ENCODE peak calls at places on chromosomes 16 and 17, in seven cellular contexts. Z, T, O, H, R, E and G are unnamed samples.
A peak's percentile ranks its signal among the peaks of the same experiment; 100 is the strongest.

GRCh38 chr17:54932711-54933110 is 32.1 kb downstream of the TOM1L1 start:
- DNase-seq in Z (no peak), T (no peak), O (no peak), H (no peak), R (no peak), E (peak; percentile 45), G (no peak)

GRCh38 chr16:88940196-88941050 is 36.6 kb downstream of the CBFA2T3 start:
- DNase-seq in Z (peak; percentile 35), T (no peak), O (no peak), H (peak; percentile 83), R (peak; percentile 33), E (no peak), G (no peak)

GRCh38 chr17:12097326-12097725 is 76.6 kb downstream of the MAP2K4 start:
- DNase-seq in Z (no peak), T (no peak), O (no peak), H (no peak), R (no peak), E (no peak), G (no peak)

GRCh38 chr17:51666971-51667721 is 406.8 kb downstream of the UTP18 start:
- DNase-seq in Z (no peak), T (no peak), O (no peak), H (no peak), R (no peak), E (no peak), G (no peak)

GRCh38 chr16:72856797-72857196 is 191.1 kb downstream of the ZFHX3 start:
- DNase-seq in Z (peak; percentile 30), T (no peak), O (no peak), H (no peak), R (no peak), E (no peak), G (no peak)

GRCh38 chr17:14359251-14359939 is 58.5 kb downstream of the HS3ST3B1 start:
- DNase-seq in Z (no peak), T (no peak), O (no peak), H (no peak), R (no peak), E (no peak), G (no peak)

GRCh38 chr17:39747745-39748144 is 10.0 kb downstream of the GRB7 start:
- DNase-seq in Z (no peak), T (no peak), O (no peak), H (no peak), R (no peak), E (no peak), G (no peak)

GRCh38 chr16:88941051-88941932 is 35.7 kb downstream of the CBFA2T3 start:
- DNase-seq in Z (no peak), T (no peak), O (no peak), H (peak; percentile 87), R (peak; percentile 19), E (no peak), G (no peak)

GRCh38 chr17:32929588-32929987 is 1.6 kb downstream of the TMEM98 start:
- DNase-seq in Z (no peak), T (no peak), O (no peak), H (no peak), R (no peak), E (no peak), G (no peak)

GRCh38 chr17:34068506-34069035 is 186.5 kb upstream of the CCL2 start:
- DNase-seq in Z (no peak), T (no peak), O (no peak), H (no peak), R (no peak), E (no peak), G (no peak)

GRCh38 chr16:68361485-68361884 is 50.7 kb downstream of the PRMT7 start:
- DNase-seq in Z (no peak), T (no peak), O (no peak), H (no peak), R (peak; percentile 75), E (no peak), G (no peak)

GRCh38 chr17:44309472-44309871 is 1.1 kb downstream of the RUNDC3A start:
- DNase-seq in Z (no peak), T (no peak), O (no peak), H (no peak), R (no peak), E (no peak), G (no peak)

GRCh38 chr16:11105038-11105903 is 150.7 kb downstream of the SOCS1 start:
- DNase-seq in Z (peak; percentile 6), T (peak; percentile 79), O (no peak), H (no peak), R (peak; percentile 76), E (peak; percentile 97), G (peak; percentile 9)

GRCh38 chr17:2064980-2065785 is 10.3 kb downstream of the HIC1 start:
- DNase-seq in Z (peak; percentile 59), T (no peak), O (no peak), H (no peak), R (no peak), E (no peak), G (no peak)

GRCh38 chr17:64420143-64420670 is 28.7 kb upstream of the MILR1 start:
- DNase-seq in Z (peak; percentile 85), T (no peak), O (no peak), H (no peak), R (no peak), E (peak; percentile 90), G (peak; percentile 46)

GRCh38 chr17:1484586-1485310 is 7.7 kb downstream of the MYO1C start:
- DNase-seq in Z (peak; percentile 75), T (peak; percentile 75), O (no peak), H (peak; percentile 80), R (no peak), E (peak; percentile 43), G (no peak)

GRCh38 chr17:4585203-4585939 is 1.0 kb downstream of the SMTNL2 start:
- DNase-seq in Z (no peak), T (no peak), O (no peak), H (no peak), R (no peak), E (no peak), G (no peak)

GRCh38 chr17:80940171-80941123 is 51.2 kb upstream of the CHMP6 start:
- DNase-seq in Z (no peak), T (no peak), O (no peak), H (peak; percentile 45), R (no peak), E (no peak), G (no peak)

GRCh38 chr16:71807905-71808592 is 585 bp downstream of the AP1G1 start:
- DNase-seq in Z (peak; percentile 40), T (no peak), O (no peak), H (no peak), R (peak; percentile 50), E (peak; percentile 12), G (peak; percentile 26)

GRCh38 chr17:50806141-50806643 is 29.2 kb upstream of the WFIKKN2 start:
- DNase-seq in Z (peak; percentile 32), T (no peak), O (no peak), H (peak; percentile 65), R (no peak), E (peak; percentile 49), G (no peak)

GRCh38 chr17:45414997-45415881 is 17.4 kb downstream of the ARHGAP27 start:
- DNase-seq in Z (no peak), T (no peak), O (no peak), H (no peak), R (no peak), E (no peak), G (no peak)
- H3K27ac ChIP-seq in Z (no peak overlapping the region), T (no peak overlapping the region), O (no peak overlapping the region), H (no peak overlapping the region), R (no peak overlapping the region), E (no peak overlapping the region), G (no peak overlapping the region)

GRCh38 chr16:31893824-31894223 is 20.2 kb downstream of the ZNF267 start:
- DNase-seq in Z (no peak), T (no peak), O (no peak), H (no peak), R (no peak), E (no peak), G (no peak)

GRCh38 chr16:31899505-31899904 is 25.9 kb downstream of the ZNF267 start:
- DNase-seq in Z (no peak), T (no peak), O (no peak), H (no peak), R (no peak), E (no peak), G (no peak)

GRCh38 chr16:31897283-31897682 is 23.7 kb downstream of the ZNF267 start:
- DNase-seq in Z (no peak), T (no peak), O (no peak), H (no peak), R (no peak), E (no peak), G (no peak)
- H3K9me3 ChIP-seq in Z (peaks cover 73% of the 10 kb centered on the region), T (peaks cover 32% of the 10 kb centered on the region), O (no peaks in the 10 kb centered on the region), H (no peaks in the 10 kb centered on the region), R (peaks cover 6% of the 10 kb centered on the region), E (no peaks in the 10 kb centered on the region), G (no peaks in the 10 kb centered on the region)

GRCh38 chr16:86716649-86717048 is 138.3 kb downstream of the FOXL1 start:
- DNase-seq in Z (no peak), T (no peak), O (no peak), H (no peak), R (no peak), E (no peak), G (peak; percentile 48)

GRCh38 chr16:86722970-86723369 is 144.6 kb downstream of the FOXL1 start:
- DNase-seq in Z (no peak), T (no peak), O (no peak), H (no peak), R (no peak), E (peak; percentile 83), G (no peak)

GRCh38 chr16:86714166-86714565 is 135.8 kb downstream of the FOXL1 start:
- DNase-seq in Z (no peak), T (no peak), O (no peak), H (no peak), R (no peak), E (peak; percentile 11), G (no peak)

GRCh38 chr16:86713021-86713631 is 134.8 kb downstream of the FOXL1 start:
- DNase-seq in Z (no peak), T (no peak), O (no peak), H (no peak), R (no peak), E (no peak), G (no peak)

DNA sequence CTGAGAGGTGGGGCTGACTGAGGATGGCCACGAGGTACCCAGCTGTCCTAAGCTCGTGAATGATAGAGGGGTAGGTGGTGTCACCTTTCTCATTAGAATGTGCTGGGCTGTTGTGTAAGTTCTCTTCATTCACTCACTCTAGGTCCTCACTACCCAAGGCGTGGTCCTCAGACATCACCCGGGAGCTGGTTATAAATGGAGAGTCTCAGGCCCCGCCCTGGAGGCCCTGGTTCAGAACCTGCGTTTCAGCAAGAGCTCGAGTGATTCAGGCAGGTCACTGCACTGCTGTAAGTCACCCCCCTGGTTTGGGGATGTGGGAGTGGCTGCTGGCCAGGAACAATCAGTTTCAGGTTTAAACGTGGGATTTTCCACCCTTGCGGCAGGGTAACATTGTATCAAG is 139.8 kb downstream of the FOXL1 start:
- DNase-seq in Z (peak; percentile 4), T (no peak), O (no peak), H (no peak), R (no peak), E (peak; percentile 13), G (peak; percentile 25)
- H3K27ac ChIP-seq in Z (no peak overlapping the region), T (no peak overlapping the region), O (no peak overlapping the region), H (no peak overlapping the region), R (no peak overlapping the region), E (no peak overlapping the region), G (no peak overlapping the region)

GRCh38 chr17:72926171-72926570 is 166.3 kb downstream of the SLC39A11 start:
- DNase-seq in Z (no peak), T (no peak), O (no peak), H (no peak), R (no peak), E (no peak), G (no peak)
- H3K9me3 ChIP-seq in Z (no peaks in the 10 kb centered on the region), T (no peaks in the 10 kb centered on the region), O (no peaks in the 10 kb centered on the region), H (no peaks in the 10 kb centered on the region), R (no peaks in the 10 kb centered on the region), E (no peaks in the 10 kb centered on the region), G (no peaks in the 10 kb centered on the region)

GRCh38 chr16:66240088-66240487 is 126.4 kb upstream of the CDH5 start:
- DNase-seq in Z (no peak), T (no peak), O (no peak), H (no peak), R (no peak), E (no peak), G (no peak)
- H3K27ac ChIP-seq in Z (no peak overlapping the region), T (no peak overlapping the region), O (no peak overlapping the region), H (no peak overlapping the region), R (no peak overlapping the region), E (no peak overlapping the region), G (no peak overlapping the region)